ENCODE peak calls at places on chromosomes 5 and 9, in five cellular contexts. R, J, P, O and Q are unnamed samples.

GRCh38 chr5:152532714-152533113 is 127.6 kb upstream of the NMUR2 start:
- DNase-seq in R (no peak), J (no peak), P (peak), O (peak), Q (peak)

GRCh38 chr5:106086352-106086751 is 1584.4 kb downstream of the EFNA5 start:
- DNase-seq in R (no peak), J (no peak), P (no peak), O (no peak), Q (no peak)

GRCh38 chr5:139414601-139415121 is 10.8 kb upstream of the SPATA24 start:
- DNase-seq in R (no peak), J (peak), P (no peak), O (no peak), Q (no peak)

GRCh38 chr5:2755811-2756210 is 4.3 kb upstream of the IRX2 start:
- DNase-seq in R (no peak), J (no peak), P (no peak), O (no peak), Q (peak)

GRCh38 chr9:115941561-115942315 is 211.9 kb upstream of the PAPPA start:
- DNase-seq in R (no peak), J (no peak), P (peak), O (peak), Q (no peak)

GRCh38 chr9:6931913-6932312 is 174.1 kb downstream of the KDM4C start:
- DNase-seq in R (no peak), J (peak), P (peak), O (peak), Q (peak)

GRCh38 chr9:99822596-99823391 is 1.1 kb downstream of the NR4A3 start:
- DNase-seq in R (peak), J (peak), P (peak), O (peak), Q (peak)

GRCh38 chr5:136053336-136054121 is 24.7 kb downstream of the TGFBI start:
- DNase-seq in R (no peak), J (peak), P (peak), O (peak), Q (peak)

GRCh38 chr9:98318041-98318790 is 62.8 kb upstream of the TBC1D2 start:
- DNase-seq in R (no peak), J (no peak), P (no peak), O (no peak), Q (no peak)

GRCh38 chr5:61342066-61342465 is 10.0 kb downstream of the ZSWIM6 start:
- DNase-seq in R (no peak), J (no peak), P (no peak), O (peak), Q (no peak)